ENCODE peak calls at places on chromosomes 3 and 15, in eight cellular contexts. One of them, this sample, is unnamed.
A peak's percentile ranks its signal among the peaks of the same experiment; 100 is the strongest.

GRCh38 chr15:72785452-72786243 is 2.1 kb upstream of the ADPGK start:
- DNase-seq in neural progenitor cell: no peak
- DNase-seq in naive thymus-derived CD8-positive, alpha-beta T cell: no peak
- DNase-seq in stimulated activated CD8-positive, alpha-beta memory T cell treated with anti-CD3 and anti-CD28 coated beads, Interleukin-4, amount 100 ng/mL, for 4 hours: peak; percentile 45
- DNase-seq in hepatic stellate cell: no peak
- DNase-seq in OCI-M1: no peak
- DNase-seq in HT1080: peak; percentile 44
- DNase-seq in left cardiac atrium: no peak
- DNase-seq in this sample: peak; percentile 32

GRCh38 chr3:192848371-192849233 is 69.1 kb downstream of the MB21D2 start:
- DNase-seq in left cardiac atrium: no peak
- DNase-seq in hepatic stellate cell: no peak
- DNase-seq in naive thymus-derived CD8-positive, alpha-beta T cell: no peak
- DNase-seq in neural progenitor cell: no peak
- DNase-seq in HT1080: no peak
- DNase-seq in OCI-M1: no peak
- DNase-seq in stimulated activated CD8-positive, alpha-beta memory T cell treated with anti-CD3 and anti-CD28 coated beads, Interleukin-4, amount 100 ng/mL, for 4 hours: no peak
- DNase-seq in this sample: no peak

GRCh38 chr3:52247455-52248164 is 2.1 kb downstream of the PPM1M start:
- DNase-seq in OCI-M1: no peak
- DNase-seq in stimulated activated CD8-positive, alpha-beta memory T cell treated with anti-CD3 and anti-CD28 coated beads, Interleukin-4, amount 100 ng/mL, for 4 hours: no peak
- DNase-seq in left cardiac atrium: no peak
- DNase-seq in naive thymus-derived CD8-positive, alpha-beta T cell: no peak
- DNase-seq in hepatic stellate cell: no peak
- DNase-seq in neural progenitor cell: no peak
- DNase-seq in HT1080: no peak
- DNase-seq in this sample: no peak

GRCh38 chr15:68888419-68888818 is 41.9 kb upstream of the SPESP1 start:
- DNase-seq in OCI-M1: no peak
- DNase-seq in naive thymus-derived CD8-positive, alpha-beta T cell: no peak
- DNase-seq in hepatic stellate cell: no peak
- DNase-seq in HT1080: no peak
- DNase-seq in stimulated activated CD8-positive, alpha-beta memory T cell treated with anti-CD3 and anti-CD28 coated beads, Interleukin-4, amount 100 ng/mL, for 4 hours: no peak
- DNase-seq in neural progenitor cell: peak; percentile 9
- DNase-seq in left cardiac atrium: no peak
- DNase-seq in this sample: no peak

GRCh38 chr3:154421067-154421466 is 8.9 kb downstream of the GPR149 start:
- DNase-seq in hepatic stellate cell: no peak
- DNase-seq in neural progenitor cell: peak; percentile 49
- DNase-seq in stimulated activated CD8-positive, alpha-beta memory T cell treated with anti-CD3 and anti-CD28 coated beads, Interleukin-4, amount 100 ng/mL, for 4 hours: no peak
- DNase-seq in HT1080: no peak
- DNase-seq in left cardiac atrium: no peak
- DNase-seq in OCI-M1: peak; percentile 36
- DNase-seq in naive thymus-derived CD8-positive, alpha-beta T cell: no peak
- DNase-seq in this sample: no peak

GRCh38 chr3:128343287-128344045 is 123.2 kb downstream of the DNAJB8 start:
- DNase-seq in stimulated activated CD8-positive, alpha-beta memory T cell treated with anti-CD3 and anti-CD28 coated beads, Interleukin-4, amount 100 ng/mL, for 4 hours: no peak
- DNase-seq in OCI-M1: peak; percentile 18
- DNase-seq in HT1080: peak; percentile 93
- DNase-seq in naive thymus-derived CD8-positive, alpha-beta T cell: no peak
- DNase-seq in hepatic stellate cell: peak; percentile 51
- DNase-seq in left cardiac atrium: no peak
- DNase-seq in neural progenitor cell: no peak
- DNase-seq in this sample: no peak

GRCh38 chr3:197227780-197228574 is 70.4 kb downstream of the DLG1 start:
- DNase-seq in neural progenitor cell: no peak
- DNase-seq in stimulated activated CD8-positive, alpha-beta memory T cell treated with anti-CD3 and anti-CD28 coated beads, Interleukin-4, amount 100 ng/mL, for 4 hours: no peak
- DNase-seq in hepatic stellate cell: no peak
- DNase-seq in left cardiac atrium: no peak
- DNase-seq in OCI-M1: no peak
- DNase-seq in naive thymus-derived CD8-positive, alpha-beta T cell: no peak
- DNase-seq in HT1080: no peak
- DNase-seq in this sample: no peak

GRCh38 chr3:56889131-56889530 is 87.4 kb upstream of the ARHGEF3 start:
- DNase-seq in neural progenitor cell: no peak
- DNase-seq in hepatic stellate cell: no peak
- DNase-seq in left cardiac atrium: no peak
- DNase-seq in HT1080: no peak
- DNase-seq in OCI-M1: peak; percentile 17
- DNase-seq in stimulated activated CD8-positive, alpha-beta memory T cell treated with anti-CD3 and anti-CD28 coated beads, Interleukin-4, amount 100 ng/mL, for 4 hours: no peak
- DNase-seq in naive thymus-derived CD8-positive, alpha-beta T cell: no peak
- DNase-seq in this sample: no peak

GRCh38 chr15:76327191-76328105 is 9.1 kb upstream of the ISL2 start:
- DNase-seq in hepatic stellate cell: no peak
- DNase-seq in OCI-M1: no peak
- DNase-seq in naive thymus-derived CD8-positive, alpha-beta T cell: no peak
- DNase-seq in stimulated activated CD8-positive, alpha-beta memory T cell treated with anti-CD3 and anti-CD28 coated beads, Interleukin-4, amount 100 ng/mL, for 4 hours: no peak
- DNase-seq in HT1080: peak; percentile 80
- DNase-seq in left cardiac atrium: no peak
- DNase-seq in neural progenitor cell: no peak
- DNase-seq in this sample: no peak

GRCh38 chr3:197711973-197712707 is 24.6 kb downstream of the RUBCN start:
- DNase-seq in naive thymus-derived CD8-positive, alpha-beta T cell: peak; percentile 92
- DNase-seq in left cardiac atrium: peak; percentile 92
- DNase-seq in HT1080: peak; percentile 99
- DNase-seq in OCI-M1: peak; percentile 90
- DNase-seq in stimulated activated CD8-positive, alpha-beta memory T cell treated with anti-CD3 and anti-CD28 coated beads, Interleukin-4, amount 100 ng/mL, for 4 hours: peak; percentile 74
- DNase-seq in hepatic stellate cell: peak; percentile 82
- DNase-seq in neural progenitor cell: peak; percentile 32
- DNase-seq in this sample: peak; percentile 88

GRCh38 chr15:77907824-77908751 is 169.4 kb downstream of the TBC1D2B start:
- DNase-seq in stimulated activated CD8-positive, alpha-beta memory T cell treated with anti-CD3 and anti-CD28 coated beads, Interleukin-4, amount 100 ng/mL, for 4 hours: peak; percentile 12
- DNase-seq in naive thymus-derived CD8-positive, alpha-beta T cell: no peak
- DNase-seq in HT1080: peak; percentile 60
- DNase-seq in left cardiac atrium: no peak
- DNase-seq in hepatic stellate cell: peak; percentile 67
- DNase-seq in neural progenitor cell: peak; percentile 45
- DNase-seq in OCI-M1: peak; percentile 78
- DNase-seq in this sample: no peak

GRCh38 chr15:26023231-26023630 is 160.1 kb upstream of the ATP10A start:
- DNase-seq in stimulated activated CD8-positive, alpha-beta memory T cell treated with anti-CD3 and anti-CD28 coated beads, Interleukin-4, amount 100 ng/mL, for 4 hours: no peak
- DNase-seq in neural progenitor cell: no peak
- DNase-seq in OCI-M1: no peak
- DNase-seq in naive thymus-derived CD8-positive, alpha-beta T cell: no peak
- DNase-seq in HT1080: peak; percentile 12
- DNase-seq in left cardiac atrium: no peak
- DNase-seq in hepatic stellate cell: no peak
- DNase-seq in this sample: no peak

GRCh38 chr3:189092547-189092946 is 79.2 kb upstream of the TPRG1 start:
- DNase-seq in OCI-M1: no peak
- DNase-seq in HT1080: no peak
- DNase-seq in stimulated activated CD8-positive, alpha-beta memory T cell treated with anti-CD3 and anti-CD28 coated beads, Interleukin-4, amount 100 ng/mL, for 4 hours: no peak
- DNase-seq in neural progenitor cell: no peak
- DNase-seq in hepatic stellate cell: no peak
- DNase-seq in naive thymus-derived CD8-positive, alpha-beta T cell: no peak
- DNase-seq in left cardiac atrium: no peak
- DNase-seq in this sample: no peak

GRCh38 chr15:62301993-62302665 is 137.0 kb upstream of the C2CD4B start:
- DNase-seq in left cardiac atrium: no peak
- DNase-seq in hepatic stellate cell: no peak
- DNase-seq in neural progenitor cell: no peak
- DNase-seq in stimulated activated CD8-positive, alpha-beta memory T cell treated with anti-CD3 and anti-CD28 coated beads, Interleukin-4, amount 100 ng/mL, for 4 hours: no peak
- DNase-seq in HT1080: no peak
- DNase-seq in naive thymus-derived CD8-positive, alpha-beta T cell: no peak
- DNase-seq in OCI-M1: no peak
- DNase-seq in this sample: peak; percentile 35

GRCh38 chr3:196619213-196619612 is 20.3 kb upstream of the NRROS start:
- DNase-seq in hepatic stellate cell: no peak
- DNase-seq in neural progenitor cell: peak; percentile 60
- DNase-seq in stimulated activated CD8-positive, alpha-beta memory T cell treated with anti-CD3 and anti-CD28 coated beads, Interleukin-4, amount 100 ng/mL, for 4 hours: no peak
- DNase-seq in OCI-M1: no peak
- DNase-seq in naive thymus-derived CD8-positive, alpha-beta T cell: no peak
- DNase-seq in left cardiac atrium: no peak
- DNase-seq in HT1080: no peak
- DNase-seq in this sample: no peak

GRCh38 chr3:194730369-194730768 is 44.7 kb downstream of the FAM43A start:
- DNase-seq in hepatic stellate cell: no peak
- DNase-seq in OCI-M1: no peak
- DNase-seq in stimulated activated CD8-positive, alpha-beta memory T cell treated with anti-CD3 and anti-CD28 coated beads, Interleukin-4, amount 100 ng/mL, for 4 hours: no peak
- DNase-seq in naive thymus-derived CD8-positive, alpha-beta T cell: no peak
- DNase-seq in neural progenitor cell: peak; percentile 71
- DNase-seq in left cardiac atrium: no peak
- DNase-seq in HT1080: no peak
- DNase-seq in this sample: no peak

GRCh38 chr15:40815042-40815678 is 7.9 kb upstream of the DNAJC17 start:
- DNase-seq in neural progenitor cell: no peak
- DNase-seq in HT1080: no peak
- DNase-seq in hepatic stellate cell: no peak
- DNase-seq in OCI-M1: no peak
- DNase-seq in left cardiac atrium: peak; percentile 58
- DNase-seq in naive thymus-derived CD8-positive, alpha-beta T cell: no peak
- DNase-seq in stimulated activated CD8-positive, alpha-beta memory T cell treated with anti-CD3 and anti-CD28 coated beads, Interleukin-4, amount 100 ng/mL, for 4 hours: no peak
- DNase-seq in this sample: no peak

GRCh38 chr3:42688016-42688415 is 2.7 kb downstream of the KLHL40 start:
- DNase-seq in hepatic stellate cell: no peak
- DNase-seq in neural progenitor cell: no peak
- DNase-seq in stimulated activated CD8-positive, alpha-beta memory T cell treated with anti-CD3 and anti-CD28 coated beads, Interleukin-4, amount 100 ng/mL, for 4 hours: no peak
- DNase-seq in HT1080: no peak
- DNase-seq in left cardiac atrium: peak; percentile 17
- DNase-seq in naive thymus-derived CD8-positive, alpha-beta T cell: no peak
- DNase-seq in OCI-M1: no peak
- DNase-seq in this sample: no peak

GRCh38 chr15:31267161-31268107 is 59.2 kb upstream of the KLF13 start:
- DNase-seq in OCI-M1: no peak
- DNase-seq in naive thymus-derived CD8-positive, alpha-beta T cell: no peak
- DNase-seq in HT1080: no peak
- DNase-seq in hepatic stellate cell: no peak
- DNase-seq in neural progenitor cell: peak; percentile 2
- DNase-seq in stimulated activated CD8-positive, alpha-beta memory T cell treated with anti-CD3 and anti-CD28 coated beads, Interleukin-4, amount 100 ng/mL, for 4 hours: no peak
- DNase-seq in left cardiac atrium: no peak
- DNase-seq in this sample: no peak

GRCh38 chr3:72997421-72997961 is 880 bp downstream of the PPP4R2 start:
- DNase-seq in neural progenitor cell: peak; percentile 65
- DNase-seq in HT1080: peak; percentile 66
- DNase-seq in hepatic stellate cell: peak; percentile 55
- DNase-seq in stimulated activated CD8-positive, alpha-beta memory T cell treated with anti-CD3 and anti-CD28 coated beads, Interleukin-4, amount 100 ng/mL, for 4 hours: no peak
- DNase-seq in naive thymus-derived CD8-positive, alpha-beta T cell: peak; percentile 47
- DNase-seq in left cardiac atrium: no peak
- DNase-seq in OCI-M1: peak; percentile 77
- DNase-seq in this sample: peak; percentile 25